ENCODE peak calls at places on chromosomes 4 and X, in five cellular contexts. L is AG09309; N is activated T-helper 9 cell treated with anti-CD3 and anti-CD28 coated beads, Interleukin-2, amount 50 U/mL, for 16 hours; B is AG09319; F is stimulated activated CD4-positive, alpha-beta T cell treated with anti-CD3 and anti-CD28 coated beads, TNF-alpha, amount 100 ng/mL, for 1 hour. C is an unnamed sample.

GRCh38 chr4:3314706-3315260 is 22.0 kb downstream of the RGS12 start:
- DNase-seq in N (no peak), L (no peak), F (no peak), B (no peak), C (no peak)

GRCh38 chrX:97563531-97564133 is 679.9 kb downstream of the RPA4 start:
- DNase-seq in B (peak), L (peak), N (peak), F (no peak), C (peak)

GRCh38 chrX:41005445-41005992 is 79.7 kb upstream of the USP9X start:
- DNase-seq in F (no peak), N (no peak), L (no peak), B (no peak), C (no peak)

GRCh38 chrX:64571011-64571410 is 175.8 kb upstream of the MTMR8 start:
- DNase-seq in N (no peak), L (no peak), F (no peak), B (no peak), C (no peak)

GRCh38 chrX:70434352-70434866 is 10.2 kb upstream of the DLG3 start:
- DNase-seq in B (peak), N (peak), F (no peak), L (peak), C (peak)

GRCh38 chr4:20520901-20521300 is 179.4 kb upstream of the PACRGL start:
- DNase-seq in L (no peak), N (no peak), F (no peak), B (no peak), C (peak)

GRCh38 chr4:5998333-5998936 is 19.8 kb downstream of the C4orf50 start:
- DNase-seq in F (no peak), L (peak), N (no peak), B (peak), C (peak)

GRCh38 chr4:121842862-121843261 is 19.2 kb upstream of the CCNA2 start:
- DNase-seq in L (no peak), B (no peak), F (no peak), N (no peak), C (no peak)

GRCh38 chr4:53141308-53141707 is 224.6 kb downstream of the SCFD2 start:
- DNase-seq in F (no peak), L (no peak), N (no peak), B (no peak), C (no peak)

GRCh38 chr4:22389240-22389871 is 126.5 kb downstream of the ADGRA3 start:
- DNase-seq in L (peak), B (peak), N (no peak), F (no peak), C (peak)

GRCh38 chrX:3550160-3550765 is 163.2 kb downstream of the PRKX start:
- DNase-seq in N (no peak), F (no peak), B (no peak), L (no peak), C (no peak)

GRCh38 chrX:130174051-130174704 is 2.4 kb downstream of the RAB33A start:
- DNase-seq in F (no peak), L (peak), B (peak), N (no peak), C (no peak)

C was measured in AG04450.